ENCODE peak calls at places on chromosomes 7 and 10, in four cellular contexts. One of them, this sample, is unnamed.

GRCh38 chr7:129136887-129137647 is 7.4 kb upstream of the TSPAN33 start:
- DNase-seq in SK-MEL-5: no peak
- DNase-seq in NCI-H187: no peak
- DNase-seq in NCI-H2171 treated with DMSO at 0.1 percent for 48 hours: no peak
- DNase-seq in this sample: no peak

GRCh38 chr7:32586291-32587221 is 91.3 kb downstream of the AVL9 start:
- DNase-seq in SK-MEL-5: peak
- DNase-seq in NCI-H187: no peak
- DNase-seq in NCI-H2171 treated with DMSO at 0.1 percent for 48 hours: no peak
- DNase-seq in this sample: no peak

GRCh38 chr7:92448185-92448747 is 984 bp downstream of the GATAD1 start:
- DNase-seq in SK-MEL-5: peak
- DNase-seq in NCI-H187: no peak
- DNase-seq in NCI-H2171 treated with DMSO at 0.1 percent for 48 hours: no peak
- DNase-seq in this sample: no peak

GRCh38 chr7:4265056-4265455 is 417.0 kb upstream of the FOXK1 start:
- DNase-seq in SK-MEL-5: no peak
- DNase-seq in NCI-H187: no peak
- DNase-seq in NCI-H2171 treated with DMSO at 0.1 percent for 48 hours: no peak
- DNase-seq in this sample: no peak

GRCh38 chr10:23065549-23065948 is 29.8 kb upstream of the MSRB2 start:
- DNase-seq in SK-MEL-5: peak
- DNase-seq in NCI-H187: no peak
- DNase-seq in NCI-H2171 treated with DMSO at 0.1 percent for 48 hours: no peak
- DNase-seq in this sample: no peak

GRCh38 chr10:118106426-118106825 is 59.7 kb upstream of the RAB11FIP2 start:
- DNase-seq in SK-MEL-5: peak
- DNase-seq in NCI-H187: no peak
- DNase-seq in NCI-H2171 treated with DMSO at 0.1 percent for 48 hours: no peak
- DNase-seq in this sample: no peak

GRCh38 chr10:18400911-18401260 is 250.5 kb downstream of the NSUN6 start:
- DNase-seq in SK-MEL-5: no peak
- DNase-seq in NCI-H187: no peak
- DNase-seq in NCI-H2171 treated with DMSO at 0.1 percent for 48 hours: peak
- DNase-seq in this sample: no peak

GRCh38 chr10:60140681-60141632 is 234.6 kb upstream of the CCDC6 start:
- DNase-seq in SK-MEL-5: no peak
- DNase-seq in NCI-H187: peak
- DNase-seq in NCI-H2171 treated with DMSO at 0.1 percent for 48 hours: peak
- DNase-seq in this sample: no peak

GRCh38 chr10:61837748-61838055 is 63.8 kb upstream of the ARID5B start:
- DNase-seq in SK-MEL-5: no peak
- DNase-seq in NCI-H187: no peak
- DNase-seq in NCI-H2171 treated with DMSO at 0.1 percent for 48 hours: no peak
- DNase-seq in this sample: no peak

GRCh38 chr10:80477813-80478212 is 23.7 kb downstream of the TSPAN14 start:
- DNase-seq in SK-MEL-5: no peak
- DNase-seq in NCI-H187: no peak
- DNase-seq in NCI-H2171 treated with DMSO at 0.1 percent for 48 hours: no peak
- DNase-seq in this sample: no peak

GRCh38 chr10:33509231-33509871 is 174.9 kb upstream of the NRP1 start:
- DNase-seq in SK-MEL-5: peak
- DNase-seq in NCI-H187: peak
- DNase-seq in NCI-H2171 treated with DMSO at 0.1 percent for 48 hours: peak
- DNase-seq in this sample: no peak

GRCh38 chr10:23892296-23892695 is 316.6 kb upstream of the KIAA1217 start:
- DNase-seq in SK-MEL-5: peak
- DNase-seq in NCI-H187: no peak
- DNase-seq in NCI-H2171 treated with DMSO at 0.1 percent for 48 hours: no peak
- DNase-seq in this sample: no peak

GRCh38 chr10:77746313-77746712 is 108.7 kb upstream of the KCNMA1 start:
- DNase-seq in SK-MEL-5: no peak
- DNase-seq in NCI-H187: no peak
- DNase-seq in NCI-H2171 treated with DMSO at 0.1 percent for 48 hours: no peak
- DNase-seq in this sample: no peak

GRCh38 chr7:99997545-99998137 is 17.8 kb upstream of the ZKSCAN1 start:
- DNase-seq in SK-MEL-5: no peak
- DNase-seq in NCI-H187: no peak
- DNase-seq in NCI-H2171 treated with DMSO at 0.1 percent for 48 hours: no peak
- DNase-seq in this sample: no peak

GRCh38 chr10:34477229-34477628 is 337.9 kb downstream of the PARD3 start:
- DNase-seq in SK-MEL-5: no peak
- DNase-seq in NCI-H187: no peak
- DNase-seq in NCI-H2171 treated with DMSO at 0.1 percent for 48 hours: no peak
- DNase-seq in this sample: no peak

GRCh38 chr7:121334875-121335648 is 6.3 kb downstream of the WNT16 start:
- DNase-seq in SK-MEL-5: no peak
- DNase-seq in NCI-H187: no peak
- DNase-seq in NCI-H2171 treated with DMSO at 0.1 percent for 48 hours: no peak
- DNase-seq in this sample: no peak

GRCh38 chr10:25666276-25666675 is 267.8 kb upstream of the MYO3A start:
- DNase-seq in SK-MEL-5: no peak
- DNase-seq in NCI-H187: no peak
- DNase-seq in NCI-H2171 treated with DMSO at 0.1 percent for 48 hours: no peak
- DNase-seq in this sample: no peak

GRCh38 chr10:44968101-44968886 is 8.7 kb downstream of the RASSF4 start:
- DNase-seq in SK-MEL-5: no peak
- DNase-seq in NCI-H187: no peak
- DNase-seq in NCI-H2171 treated with DMSO at 0.1 percent for 48 hours: no peak
- DNase-seq in this sample: no peak

GRCh38 chr10:73332379-73332778 is 26.3 kb downstream of the CFAP70 start:
- DNase-seq in SK-MEL-5: no peak
- DNase-seq in NCI-H187: no peak
- DNase-seq in NCI-H2171 treated with DMSO at 0.1 percent for 48 hours: no peak
- DNase-seq in this sample: no peak

GRCh38 chr7:45180084-45180986 is 22.7 kb downstream of the RAMP3 start:
- DNase-seq in SK-MEL-5: no peak
- DNase-seq in NCI-H187: no peak
- DNase-seq in NCI-H2171 treated with DMSO at 0.1 percent for 48 hours: no peak
- DNase-seq in this sample: no peak

GRCh38 chr7:80429186-80429585 is 82.7 kb downstream of the GNAT3 start:
- DNase-seq in SK-MEL-5: no peak
- DNase-seq in NCI-H187: no peak
- DNase-seq in NCI-H2171 treated with DMSO at 0.1 percent for 48 hours: no peak
- DNase-seq in this sample: no peak

GRCh38 chr7:16098585-16099179 is 322.7 kb downstream of the CRPPA start:
- DNase-seq in SK-MEL-5: peak
- DNase-seq in NCI-H187: no peak
- DNase-seq in NCI-H2171 treated with DMSO at 0.1 percent for 48 hours: no peak
- DNase-seq in this sample: no peak

GRCh38 chr7:27245798-27246691 is 3.4 kb downstream of the EVX1 start:
- DNase-seq in SK-MEL-5: no peak
- DNase-seq in NCI-H187: no peak
- DNase-seq in NCI-H2171 treated with DMSO at 0.1 percent for 48 hours: no peak
- DNase-seq in this sample: no peak

GRCh38 chr10:44569193-44570091 is 184.5 kb upstream of the CXCL12 start:
- DNase-seq in SK-MEL-5: no peak
- DNase-seq in NCI-H187: no peak
- DNase-seq in NCI-H2171 treated with DMSO at 0.1 percent for 48 hours: no peak
- DNase-seq in this sample: no peak

GRCh38 chr7:111103678-111104274 is 12.8 kb downstream of the LRRN3 start:
- DNase-seq in SK-MEL-5: no peak
- DNase-seq in NCI-H187: no peak
- DNase-seq in NCI-H2171 treated with DMSO at 0.1 percent for 48 hours: no peak
- DNase-seq in this sample: no peak

GRCh38 chr10:126434235-126434634 is 46.0 kb upstream of the ADAM12 start:
- DNase-seq in SK-MEL-5: no peak
- DNase-seq in NCI-H187: no peak
- DNase-seq in NCI-H2171 treated with DMSO at 0.1 percent for 48 hours: no peak
- DNase-seq in this sample: no peak

GRCh38 chr10:24483701-24484100 is 240.0 kb downstream of the ARHGAP21 start:
- DNase-seq in SK-MEL-5: no peak
- DNase-seq in NCI-H187: no peak
- DNase-seq in NCI-H2171 treated with DMSO at 0.1 percent for 48 hours: no peak
- DNase-seq in this sample: no peak

GRCh38 chr10:132951926-132952325 is 9.6 kb upstream of the CFAP46 start:
- DNase-seq in SK-MEL-5: no peak
- DNase-seq in NCI-H187: no peak
- DNase-seq in NCI-H2171 treated with DMSO at 0.1 percent for 48 hours: no peak
- DNase-seq in this sample: no peak

GRCh38 chr10:118917701-118918100 is 111.8 kb upstream of the NANOS1 start:
- DNase-seq in SK-MEL-5: no peak
- DNase-seq in NCI-H187: no peak
- DNase-seq in NCI-H2171 treated with DMSO at 0.1 percent for 48 hours: no peak
- DNase-seq in this sample: no peak

GRCh38 chr10:72276421-72277339 is 3.0 kb downstream of the DDIT4 start:
- DNase-seq in SK-MEL-5: peak
- DNase-seq in NCI-H187: no peak
- DNase-seq in NCI-H2171 treated with DMSO at 0.1 percent for 48 hours: peak
- DNase-seq in this sample: no peak

GRCh38 chr10:15744217-15744865 is 24.6 kb upstream of the ITGA8 start:
- DNase-seq in SK-MEL-5: peak
- DNase-seq in NCI-H187: no peak
- DNase-seq in NCI-H2171 treated with DMSO at 0.1 percent for 48 hours: peak
- DNase-seq in this sample: no peak

GRCh38 chr10:90424730-90425129 is 433.1 kb downstream of the HTR7 start:
- DNase-seq in SK-MEL-5: no peak
- DNase-seq in NCI-H187: no peak
- DNase-seq in NCI-H2171 treated with DMSO at 0.1 percent for 48 hours: no peak
- DNase-seq in this sample: no peak

GRCh38 chr7:44286182-44286617 is 39.2 kb downstream of the CAMK2B start:
- DNase-seq in SK-MEL-5: no peak
- DNase-seq in NCI-H187: no peak
- DNase-seq in NCI-H2171 treated with DMSO at 0.1 percent for 48 hours: peak
- DNase-seq in this sample: no peak

This sample was measured in NCI-H524 treated with DMSO at 0.1 percent for 48 hours.